ENCODE peak calls at places on chromosomes 5 and 9, in seven cellular contexts. One of them, this sample, is unnamed.
A peak's percentile ranks its signal among the peaks of the same experiment; 100 is the strongest.

GRCh38 chr9:133635903-133636531 is at the start of gene DBH:
- DNase-seq in head of caudate nucleus: no peak
- DNase-seq in T-cell: no peak
- DNase-seq in CD4-positive, alpha-beta T cell: no peak
- DNase-seq in left colon: no peak
- DNase-seq in central memory CD4-positive, alpha-beta T cell: no peak
- DNase-seq in suprapubic skin: no peak
- DNase-seq in this sample: no peak

GRCh38 chr9:124674651-124675050 is 96.5 kb downstream of the NR6A1 start:
- DNase-seq in head of caudate nucleus: no peak
- DNase-seq in T-cell: no peak
- DNase-seq in CD4-positive, alpha-beta T cell: no peak
- DNase-seq in left colon: no peak
- DNase-seq in central memory CD4-positive, alpha-beta T cell: no peak
- DNase-seq in suprapubic skin: no peak
- DNase-seq in this sample: no peak

GRCh38 chr5:945691-946541 is 53.2 kb downstream of the TRIP13 start:
- DNase-seq in head of caudate nucleus: no peak
- DNase-seq in T-cell: no peak
- DNase-seq in CD4-positive, alpha-beta T cell: no peak
- DNase-seq in left colon: no peak
- DNase-seq in central memory CD4-positive, alpha-beta T cell: no peak
- DNase-seq in suprapubic skin: peak; percentile 67
- DNase-seq in this sample: no peak

GRCh38 chr5:80935811-80936385 is 24.3 kb upstream of the RASGRF2 start:
- DNase-seq in head of caudate nucleus: no peak
- DNase-seq in T-cell: no peak
- DNase-seq in CD4-positive, alpha-beta T cell: no peak
- DNase-seq in left colon: no peak
- DNase-seq in central memory CD4-positive, alpha-beta T cell: no peak
- DNase-seq in suprapubic skin: no peak
- DNase-seq in this sample: no peak

GRCh38 chr9:116102596-116102995 is 51.0 kb upstream of the PAPPA start:
- DNase-seq in head of caudate nucleus: no peak
- DNase-seq in T-cell: no peak
- DNase-seq in CD4-positive, alpha-beta T cell: no peak
- DNase-seq in left colon: no peak
- DNase-seq in central memory CD4-positive, alpha-beta T cell: no peak
- DNase-seq in suprapubic skin: no peak
- DNase-seq in this sample: no peak

GRCh38 chr9:93899609-93900435 is 55.3 kb downstream of the BARX1 start:
- DNase-seq in head of caudate nucleus: no peak
- DNase-seq in T-cell: no peak
- DNase-seq in CD4-positive, alpha-beta T cell: no peak
- DNase-seq in left colon: no peak
- DNase-seq in central memory CD4-positive, alpha-beta T cell: no peak
- DNase-seq in suprapubic skin: peak; percentile 71
- DNase-seq in this sample: no peak

GRCh38 chr5:96823900-96824351 is 16.2 kb upstream of the ERAP1 start:
- DNase-seq in head of caudate nucleus: no peak
- DNase-seq in T-cell: no peak
- DNase-seq in CD4-positive, alpha-beta T cell: no peak
- DNase-seq in left colon: no peak
- DNase-seq in central memory CD4-positive, alpha-beta T cell: no peak
- DNase-seq in suprapubic skin: no peak
- DNase-seq in this sample: no peak

GRCh38 chr5:59042683-59043082 is 459.8 kb downstream of the RAB3C start:
- DNase-seq in head of caudate nucleus: no peak
- DNase-seq in T-cell: no peak
- DNase-seq in CD4-positive, alpha-beta T cell: no peak
- DNase-seq in left colon: no peak
- DNase-seq in central memory CD4-positive, alpha-beta T cell: no peak
- DNase-seq in suprapubic skin: no peak
- DNase-seq in this sample: no peak

GRCh38 chr5:127686424-127686823 is 16.8 kb upstream of the CCDC192 start:
- DNase-seq in head of caudate nucleus: no peak
- DNase-seq in T-cell: no peak
- DNase-seq in CD4-positive, alpha-beta T cell: no peak
- DNase-seq in left colon: no peak
- DNase-seq in central memory CD4-positive, alpha-beta T cell: no peak
- DNase-seq in suprapubic skin: no peak
- DNase-seq in this sample: no peak

GRCh38 chr5:126365446-126366198 is 57.6 kb upstream of the GRAMD2B start:
- DNase-seq in head of caudate nucleus: no peak
- DNase-seq in T-cell: no peak
- DNase-seq in CD4-positive, alpha-beta T cell: no peak
- DNase-seq in left colon: no peak
- DNase-seq in central memory CD4-positive, alpha-beta T cell: no peak
- DNase-seq in suprapubic skin: no peak
- DNase-seq in this sample: no peak

GRCh38 chr5:32805966-32806626 is 95.0 kb downstream of the NPR3 start:
- DNase-seq in head of caudate nucleus: no peak
- DNase-seq in T-cell: no peak
- DNase-seq in CD4-positive, alpha-beta T cell: no peak
- DNase-seq in left colon: no peak
- DNase-seq in central memory CD4-positive, alpha-beta T cell: no peak
- DNase-seq in suprapubic skin: no peak
- DNase-seq in this sample: no peak

GRCh38 chr5:177501874-177502678 is 4.7 kb upstream of the PDLIM7 start:
- DNase-seq in head of caudate nucleus: no peak
- DNase-seq in T-cell: no peak
- DNase-seq in CD4-positive, alpha-beta T cell: no peak
- DNase-seq in left colon: no peak
- DNase-seq in central memory CD4-positive, alpha-beta T cell: no peak
- DNase-seq in suprapubic skin: no peak
- DNase-seq in this sample: no peak

This sample was measured in T follicular helper cell.